ENCODE peak calls at places on chromosomes 5 and 9, in seven cellular contexts. E, X, B, J, S, A and N are unnamed samples.

GRCh38 chr5:75374394-75374814 is 37.4 kb downstream of the HMGCR start:
- DNase-seq in E (no peak), X (no peak), A (no peak), J (no peak), B (no peak), S (no peak), N (no peak)

GRCh38 chr5:66362021-66362420 is 217.9 kb downstream of the SREK1 start:
- DNase-seq in B (no peak), J (no peak), S (no peak), A (no peak), X (no peak), E (no peak), N (no peak)

GRCh38 chr9:2634158-2634557 is 12.6 kb downstream of the VLDLR start:
- DNase-seq in J (no peak), S (no peak), E (no peak), X (no peak), A (no peak), B (no peak), N (no peak)

GRCh38 chr9:130189840-130190239 is 17.6 kb downstream of the NCS1 start:
- DNase-seq in B (no peak), A (no peak), X (no peak), E (no peak), J (no peak), S (no peak), N (no peak)

GRCh38 chr5:80187274-80187673 is 68.6 kb downstream of the SERINC5 start:
- DNase-seq in B (no peak), S (no peak), E (no peak), J (no peak), X (no peak), A (no peak), N (no peak)

GRCh38 chr9:38284768-38285080 is 107.8 kb upstream of the ALDH1B1 start:
- DNase-seq in A (no peak), J (no peak), S (no peak), E (no peak), X (no peak), B (no peak), N (no peak)

GRCh38 chr9:34428325-34428958 is 29.9 kb downstream of the FAM219A start:
- DNase-seq in S (no peak), E (no peak), B (no peak), A (no peak), J (no peak), X (no peak), N (no peak)

GRCh38 chr5:148443998-148444397 is 60.2 kb downstream of the FBXO38 start:
- DNase-seq in X (peak), A (no peak), J (no peak), S (no peak), B (no peak), E (no peak), N (peak)

GRCh38 chr5:129079496-129079895 is 15.1 kb upstream of the ISOC1 start:
- DNase-seq in J (no peak), X (no peak), A (no peak), B (no peak), E (no peak), S (no peak), N (no peak)

GRCh38 chr5:72325566-72326297 is 5.6 kb downstream of the PTCD2 start:
- DNase-seq in J (no peak), X (no peak), A (no peak), E (no peak), S (no peak), B (no peak), N (no peak)

GRCh38 chr5:51034501-51034900 is 348.7 kb upstream of the ISL1 start:
- DNase-seq in S (no peak), A (no peak), J (no peak), X (no peak), E (no peak), B (no peak), N (no peak)

GRCh38 chr5:129431406-129431805 is 28.7 kb upstream of the ADAMTS19 start:
- DNase-seq in E (no peak), S (no peak), J (no peak), B (no peak), A (no peak), X (no peak), N (no peak)

GRCh38 chr9:74953235-74953741 is 576 bp upstream of the C9orf40 start:
- DNase-seq in S (no peak), E (no peak), X (no peak), B (no peak), J (no peak), A (no peak), N (no peak)

GRCh38 chr5:130198927-130199326 is 294.7 kb downstream of the CHSY3 start:
- DNase-seq in S (no peak), E (no peak), B (no peak), A (no peak), X (no peak), J (no peak), N (no peak)

GRCh38 chr9:69637801-69638200 is 34.4 kb downstream of the APBA1 start:
- DNase-seq in A (no peak), J (no peak), S (no peak), X (no peak), B (no peak), E (no peak), N (no peak)

GRCh38 chr9:125608488-125609224 is 98.4 kb downstream of the MAPKAP1 start:
- DNase-seq in X (no peak), A (no peak), S (no peak), J (no peak), B (peak), E (no peak), N (no peak)

GRCh38 chr9:77595426-77596051 is 52.6 kb downstream of the GNA14 start:
- DNase-seq in S (no peak), A (no peak), E (no peak), J (no peak), X (no peak), B (no peak), N (no peak)

GRCh38 chr5:132301341-132302274 is 7.4 kb downstream of the SLC22A4 start:
- DNase-seq in E (no peak), J (no peak), B (no peak), S (no peak), A (no peak), X (no peak), N (no peak)

GRCh38 chr9:111582888-111583287 is 16.6 kb downstream of the PTGR1 start:
- DNase-seq in B (no peak), S (no peak), E (no peak), X (no peak), J (peak), A (no peak), N (no peak)

GRCh38 chr5:160744253-160745112 is 107.5 kb downstream of the ATP10B start:
- DNase-seq in J (no peak), E (no peak), A (no peak), X (no peak), B (no peak), S (no peak), N (no peak)

GRCh38 chr5:160363661-160364060 is 6.8 kb downstream of the C1QTNF2 start:
- DNase-seq in S (no peak), B (no peak), J (no peak), E (no peak), A (no peak), X (no peak), N (no peak)

GRCh38 chr5:35470866-35471265 is 146.8 kb upstream of the SPEF2 start:
- DNase-seq in E (no peak), A (no peak), J (no peak), B (no peak), S (no peak), X (no peak), N (no peak)

GRCh38 chr9:72894342-72894741 is 58.5 kb downstream of the ALDH1A1 start:
- DNase-seq in E (no peak), J (no peak), B (no peak), S (no peak), A (no peak), X (no peak), N (no peak)

GRCh38 chr9:87518702-87519335 is 21.2 kb downstream of the DAPK1 start:
- DNase-seq in X (no peak), J (peak), A (peak), B (peak), E (peak), S (peak), N (no peak)

GRCh38 chr5:68011259-68011760 is 204.2 kb upstream of the PIK3R1 start:
- DNase-seq in X (no peak), J (no peak), S (no peak), E (no peak), B (no peak), A (no peak), N (no peak)

GRCh38 chr5:172453206-172453985 is 929 bp downstream of the SH3PXD2B start:
- DNase-seq in X (no peak), E (no peak), S (no peak), A (no peak), B (peak), J (no peak), N (no peak)

GRCh38 chr9:125748511-125749099 is 1.4 kb downstream of the PBX3 start:
- DNase-seq in X (no peak), J (peak), S (no peak), B (peak), A (peak), E (no peak), N (no peak)

GRCh38 chr5:102762095-102762534 is 7.0 kb downstream of the PAM start:
- DNase-seq in E (no peak), A (no peak), J (no peak), S (no peak), B (no peak), X (no peak), N (no peak)

GRCh38 chr9:24844217-24844616 is 298.5 kb upstream of the IZUMO3 start:
- DNase-seq in B (no peak), X (no peak), S (no peak), J (no peak), E (no peak), A (no peak), N (no peak)

GRCh38 chr5:56085205-56085604 is 90.4 kb upstream of the IL6ST start:
- DNase-seq in J (no peak), A (no peak), B (no peak), S (no peak), X (no peak), E (no peak), N (no peak)

GRCh38 chr5:164650427-164650826 is 1145.0 kb downstream of the MAT2B start:
- DNase-seq in J (no peak), E (no peak), S (no peak), B (no peak), A (no peak), X (no peak), N (no peak)

GRCh38 chr5:96661101-96661840 is 905 bp upstream of the CAST start:
- DNase-seq in S (no peak), A (no peak), X (peak), B (no peak), E (no peak), J (peak), N (no peak)

DNA sequence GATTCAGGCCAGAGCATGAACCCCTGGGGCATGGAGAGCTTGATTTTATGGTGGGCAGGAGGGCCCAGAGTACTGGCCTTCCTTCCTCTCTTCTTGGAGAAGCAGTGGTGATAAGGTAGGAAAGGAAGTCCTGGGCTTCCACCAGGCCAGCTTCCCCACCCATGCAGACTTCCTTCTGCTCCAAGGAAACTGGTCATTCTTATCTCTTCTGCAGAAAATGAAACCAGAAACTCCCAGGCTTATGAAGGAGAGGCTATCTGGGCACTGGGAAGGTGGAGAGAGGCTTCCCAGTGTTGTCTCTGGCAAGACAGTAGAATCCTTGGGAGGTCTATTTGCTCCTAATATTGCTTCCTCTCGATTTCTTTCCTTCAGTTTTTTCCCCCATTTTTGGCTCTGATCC is 110.5 kb upstream of the EQTN start:
- DNase-seq in E (no peak), J (no peak), X (no peak), S (no peak), B (no peak), A (no peak), N (no peak)
- H3K27ac ChIP-seq in E (no peak), J (no peak), X (no peak), S (peak), B (no peak), A (no peak), N (no peak)

DNA sequence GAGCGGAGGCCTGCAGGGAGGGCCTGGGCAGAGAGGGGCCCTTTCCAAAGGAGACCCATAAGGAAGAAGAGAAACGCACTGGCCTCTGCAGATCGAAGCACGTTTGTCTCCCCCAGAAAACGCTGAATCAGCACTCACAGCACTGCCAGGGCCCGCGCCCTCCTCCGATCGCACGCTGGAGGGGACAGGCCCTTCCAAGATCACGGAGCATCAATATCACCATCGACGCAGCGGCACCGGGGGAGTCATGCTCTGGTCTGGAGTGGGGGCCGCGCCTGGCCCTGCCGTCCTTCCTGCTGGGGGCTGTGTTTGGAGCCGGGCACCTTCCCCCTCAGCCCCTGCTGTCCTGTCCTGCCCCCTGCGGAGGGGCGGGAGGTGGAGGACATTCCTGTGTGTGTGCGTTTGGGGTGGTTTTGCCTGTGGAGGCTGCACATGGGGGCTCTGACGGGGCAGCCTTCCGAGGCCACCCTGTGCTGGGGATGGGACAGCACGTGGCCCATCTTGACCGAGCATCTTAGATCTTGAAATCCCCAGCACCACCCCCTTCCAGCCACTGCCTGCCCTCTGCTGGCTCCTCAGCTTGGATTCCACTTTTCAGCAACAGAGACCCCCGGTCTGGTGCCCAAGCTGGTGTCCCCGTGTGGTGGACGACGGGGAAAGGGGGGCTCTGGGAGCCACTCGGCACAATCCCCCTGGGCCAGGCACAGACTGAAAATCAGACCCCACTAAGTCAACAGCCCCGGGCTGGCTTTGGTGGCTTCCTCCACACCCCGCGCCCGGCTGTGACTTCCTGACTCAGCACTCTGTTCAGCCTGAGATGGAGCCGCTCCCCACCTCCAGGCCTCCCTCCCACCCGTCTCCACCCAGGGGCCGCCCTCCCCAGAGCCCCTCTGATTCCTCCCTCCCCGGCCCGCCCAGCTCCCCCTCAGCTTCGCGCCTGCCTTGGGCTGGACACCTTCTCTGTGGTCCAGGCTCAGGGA is 8.3 kb downstream of the TMEM250 start:
- DNase-seq in S (no peak), X (peak), A (peak), J (no peak), B (peak), E (no peak), N (no peak)
- TF ChIP-seq CTCF in S (no peak), X (no peak), A (no peak), J (no peak), B (no peak), E (no peak), N (peak)

DNA sequence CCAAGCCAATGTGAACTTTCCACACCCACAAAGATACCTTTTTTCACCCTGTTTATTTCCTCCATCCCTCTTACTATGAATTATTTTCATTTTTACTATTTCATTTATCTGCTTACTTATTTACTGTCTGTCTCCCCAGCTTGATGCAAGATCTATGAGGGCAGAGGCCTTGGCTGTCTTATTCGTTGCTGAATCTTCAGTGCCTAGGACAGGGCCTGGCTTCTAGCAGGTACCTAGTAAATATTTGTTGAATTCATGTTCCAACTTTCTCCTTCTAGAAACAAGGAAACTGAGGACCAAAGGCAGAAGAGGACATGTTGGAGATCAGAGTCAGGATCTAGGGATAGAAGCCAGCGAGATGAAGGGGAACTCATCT is 543 bp upstream of the DNM1 start:
- DNase-seq in E (no peak), B (no peak), S (no peak), X (no peak), J (no peak), A (no peak), N (no peak)
- H3K4me3 ChIP-seq in E (peak), B (no peak), S (peak), X (peak), J (peak), A (no peak), N (peak)

GRCh38 chr5:88834499-88834898 is 48.5 kb downstream of the MEF2C start:
- DNase-seq in J (no peak), X (no peak), E (no peak), A (no peak), B (no peak), S (no peak), N (no peak)
- H3K27ac ChIP-seq in J (peak), X (no peak), E (no peak), A (no peak), B (no peak), S (peak), N (peak)

DNA sequence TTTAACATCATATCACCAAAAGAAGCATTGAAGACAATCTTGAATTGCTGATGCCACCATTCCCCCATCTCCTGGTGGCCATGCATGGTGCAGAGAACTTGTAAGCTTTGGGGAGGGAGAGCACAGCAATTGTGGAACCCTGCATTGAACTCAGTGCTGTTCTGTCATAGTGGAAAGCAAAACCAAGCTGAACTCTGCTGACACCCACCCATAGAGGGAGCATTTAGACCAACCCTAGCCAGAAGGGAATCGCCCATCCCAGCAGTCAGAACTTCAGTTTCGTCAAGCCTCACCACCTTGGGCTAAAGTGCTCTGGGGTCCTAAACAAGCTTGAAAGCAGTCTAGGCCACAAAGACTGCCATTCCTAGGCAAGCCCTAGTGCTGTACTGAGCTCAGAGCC is 37.4 kb upstream of the RUSC2 start:
- DNase-seq in J (no peak), S (no peak), E (no peak), B (no peak), X (no peak), A (no peak), N (no peak)
- TF ChIP-seq CTCF in J (no peak), S (no peak), E (no peak), B (no peak), X (no peak), A (no peak), N (no peak)

DNA sequence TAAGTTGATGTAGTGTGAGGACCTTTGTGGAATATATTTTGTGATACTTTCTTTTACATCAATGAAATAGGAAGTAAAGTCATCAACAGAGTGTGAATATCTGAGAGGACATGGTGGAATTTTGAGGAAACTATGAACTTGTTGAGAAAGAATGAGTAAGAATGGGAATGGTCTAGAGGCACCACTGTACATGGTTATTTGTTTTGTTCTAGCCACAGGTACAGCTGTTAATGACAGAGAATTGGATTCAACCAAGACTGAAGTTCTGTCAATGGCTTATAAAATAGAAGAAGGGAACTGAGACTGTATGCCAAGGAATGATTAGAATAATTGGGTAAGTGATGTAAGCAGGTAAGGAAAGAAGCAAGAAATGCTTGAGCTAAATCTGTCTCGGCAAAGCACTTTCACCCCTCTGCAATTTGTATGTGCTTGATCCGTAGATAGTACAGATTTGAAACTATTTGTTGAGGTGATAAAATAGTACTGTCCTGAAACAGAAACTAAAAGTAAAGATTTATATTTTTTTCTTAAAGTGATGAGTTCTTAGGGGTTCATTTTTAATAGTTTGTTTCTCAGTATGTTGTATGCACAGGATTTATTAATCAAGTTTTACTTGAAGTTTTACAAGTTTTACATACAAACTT is 468.8 kb upstream of the SMC2 start:
- DNase-seq in A (no peak), E (no peak), S (no peak), B (no peak), J (no peak), X (no peak), N (no peak)
- H3K4me3 ChIP-seq in A (no peak), E (no peak), S (no peak), B (no peak), J (no peak), X (no peak), N (no peak)

DNA sequence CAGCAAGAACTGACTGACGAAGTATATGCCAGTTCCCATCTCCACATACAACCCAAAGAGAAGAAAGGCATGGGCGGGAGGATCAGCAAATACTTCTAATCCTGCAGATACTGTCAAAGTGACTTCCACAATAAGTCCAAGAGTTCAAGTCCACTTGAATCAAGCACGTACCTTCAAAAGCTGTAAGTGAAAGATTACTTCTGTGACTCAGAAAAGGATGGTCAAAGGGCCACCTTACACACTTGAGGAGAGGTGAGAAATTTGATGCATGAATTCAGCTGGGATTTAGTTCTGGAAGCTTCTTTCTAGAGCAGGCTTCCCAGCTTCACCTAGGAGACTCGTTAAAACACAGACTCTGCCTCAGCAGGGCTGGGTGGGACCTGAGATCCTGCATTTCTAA is 357.5 kb downstream of the GLIS3 start:
- DNase-seq in A (no peak), E (no peak), J (no peak), S (no peak), X (no peak), B (no peak), N (no peak)
- H3K27ac ChIP-seq in A (no peak), E (no peak), J (no peak), S (no peak), X (no peak), B (no peak), N (no peak)

DNA sequence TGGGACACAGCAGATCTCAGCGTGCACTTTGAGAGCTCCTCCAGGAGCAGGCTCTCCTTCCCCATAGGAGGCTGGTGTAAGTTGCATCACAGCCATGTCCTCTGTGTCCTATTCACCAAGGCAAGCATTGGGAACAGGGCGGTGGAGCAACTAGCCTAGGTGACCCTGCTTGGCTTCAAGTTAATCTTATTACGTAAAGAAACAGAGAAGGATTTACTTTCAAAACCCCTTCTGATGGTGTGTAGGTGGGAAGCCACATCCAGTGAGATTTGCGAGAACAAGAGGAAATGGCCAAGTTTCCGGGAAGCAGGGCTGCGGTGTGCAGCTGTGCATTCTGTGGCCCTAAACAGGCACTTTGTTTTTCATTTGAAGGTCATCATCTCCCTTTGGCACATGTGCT is 80.2 kb downstream of the TRIO start:
- DNase-seq in E (no peak), J (no peak), X (no peak), A (no peak), B (no peak), S (no peak), N (no peak)
- TF ChIP-seq CTCF in E (no peak), J (no peak), X (no peak), A (no peak), B (no peak), S (no peak), N (no peak)